ENCODE peak calls at places on chromosomes 2 and 18, in seven cellular contexts. O, G, K, M, D, X and S are unnamed samples.

GRCh38 chr2:120418174-120418787 is 72.3 kb downstream of the INHBB start:
- DNase-seq in O (no peak), G (no peak), K (peak), M (no peak), D (no peak), X (no peak), S (no peak)

GRCh38 chr2:149094217-149095015 is 55.9 kb downstream of the LYPD6B start:
- DNase-seq in O (no peak), G (no peak), K (no peak), M (no peak), D (no peak), X (peak), S (no peak)

GRCh38 chr2:226474131-226474530 is 325.5 kb downstream of the IRS1 start:
- DNase-seq in O (no peak), G (no peak), K (no peak), M (no peak), D (no peak), X (no peak), S (no peak)

GRCh38 chr2:146214394-146214929 is 1630.4 kb upstream of the ACVR2A start:
- DNase-seq in O (no peak), G (no peak), K (no peak), M (no peak), D (no peak), X (no peak), S (no peak)

GRCh38 chr18:47415888-47416287 is 164.4 kb upstream of the SKOR2 start:
- DNase-seq in O (no peak), G (no peak), K (no peak), M (no peak), D (no peak), X (no peak), S (no peak)

GRCh38 chr2:105574796-105575344 is 169.8 kb upstream of the NCK2 start:
- DNase-seq in O (no peak), G (no peak), K (no peak), M (no peak), D (no peak), X (no peak), S (no peak)

GRCh38 chr2:172339431-172340010 is 87.9 kb upstream of the ITGA6 start:
- DNase-seq in O (no peak), G (no peak), K (no peak), M (no peak), D (no peak), X (no peak), S (no peak)

GRCh38 chr2:230643576-230644291 is 68.9 kb upstream of the CAB39 start:
- DNase-seq in O (no peak), G (peak), K (peak), M (peak), D (peak), X (no peak), S (no peak)

GRCh38 chr2:25286723-25287483 is 54.8 kb downstream of the DNMT3A start:
- DNase-seq in O (no peak), G (peak), K (no peak), M (no peak), D (no peak), X (no peak), S (no peak)

GRCh38 chr2:234559609-234560008 is 62.7 kb upstream of the ARL4C start:
- DNase-seq in O (no peak), G (no peak), K (no peak), M (no peak), D (no peak), X (no peak), S (no peak)

GRCh38 chr2:28676153-28676835 is 75.3 kb upstream of the PPP1CB start:
- DNase-seq in O (no peak), G (no peak), K (no peak), M (no peak), D (no peak), X (no peak), S (no peak)

GRCh38 chr18:468841-469796 is 31.4 kb downstream of the COLEC12 start:
- DNase-seq in O (no peak), G (no peak), K (no peak), M (no peak), D (peak), X (no peak), S (no peak)

GRCh38 chr2:201779996-201780673 is 598 bp downstream of the ALS2 start:
- DNase-seq in O (no peak), G (no peak), K (no peak), M (no peak), D (peak), X (no peak), S (no peak)

GRCh38 chr2:212711851-212712250 is 173.2 kb upstream of the ERBB4 start:
- DNase-seq in O (no peak), G (no peak), K (no peak), M (no peak), D (no peak), X (peak), S (no peak)

GRCh38 chr2:224221455-224221913 is 180.4 kb downstream of the FAM124B start:
- DNase-seq in O (no peak), G (no peak), K (no peak), M (no peak), D (no peak), X (peak), S (no peak)

GRCh38 chr18:48007955-48008701 is 77.7 kb upstream of the SMAD2 start:
- DNase-seq in O (peak), G (peak), K (peak), M (peak), D (no peak), X (no peak), S (no peak)

GRCh38 chr2:28649481-28650260 is 102.0 kb upstream of the PPP1CB start:
- DNase-seq in O (no peak), G (peak), K (no peak), M (no peak), D (no peak), X (no peak), S (no peak)

GRCh38 chr2:156430978-156431358 is 5.2 kb upstream of the GPD2 start:
- DNase-seq in O (no peak), G (peak), K (no peak), M (no peak), D (no peak), X (no peak), S (peak)

GRCh38 chr2:54773838-54774237 is 50.4 kb downstream of the EML6 start:
- DNase-seq in O (no peak), G (no peak), K (no peak), M (no peak), D (no peak), X (no peak), S (no peak)

GRCh38 chr2:74291891-74292621 is 51.2 kb downstream of the SLC4A5 start:
- DNase-seq in O (no peak), G (no peak), K (no peak), M (no peak), D (no peak), X (no peak), S (no peak)

GRCh38 chr2:119704670-119705120 is 25.7 kb downstream of the TMEM177 start:
- DNase-seq in O (no peak), G (peak), K (no peak), M (no peak), D (no peak), X (no peak), S (no peak)

GRCh38 chr2:10225291-10226031 is 77.2 kb upstream of the HPCAL1 start:
- DNase-seq in O (no peak), G (no peak), K (peak), M (no peak), D (no peak), X (no peak), S (no peak)

GRCh38 chr2:143878131-143878530 is 641.8 kb downstream of the ZEB2 start:
- DNase-seq in O (no peak), G (no peak), K (no peak), M (no peak), D (no peak), X (no peak), S (no peak)

GRCh38 chr2:215435809-215436704 is at the start of gene FN1:
- DNase-seq in O (peak), G (peak), K (peak), M (peak), D (no peak), X (peak), S (no peak)

GRCh38 chr2:28101123-28101522 is 210.6 kb downstream of the BABAM2 start:
- DNase-seq in O (no peak), G (no peak), K (no peak), M (no peak), D (no peak), X (no peak), S (no peak)

GRCh38 chr2:28639836-28640235 is 111.8 kb upstream of the PPP1CB start:
- DNase-seq in O (no peak), G (peak), K (peak), M (no peak), D (no peak), X (no peak), S (no peak)

GRCh38 chr2:141001750-141002149 is 1129.1 kb downstream of the LRP1B start:
- DNase-seq in O (no peak), G (no peak), K (no peak), M (no peak), D (no peak), X (no peak), S (no peak)

GRCh38 chr2:220275454-220275853 is 648.0 kb downstream of the SLC4A3 start:
- DNase-seq in O (no peak), G (no peak), K (no peak), M (no peak), D (no peak), X (no peak), S (no peak)

GRCh38 chr2:217954971-217955740 is 47.6 kb downstream of the TNS1 start:
- DNase-seq in O (no peak), G (no peak), K (peak), M (no peak), D (no peak), X (no peak), S (no peak)

GRCh38 chr2:33848486-33848885 is 249.4 kb upstream of the FAM98A start:
- DNase-seq in O (no peak), G (no peak), K (no peak), M (no peak), D (no peak), X (peak), S (no peak)

DNA sequence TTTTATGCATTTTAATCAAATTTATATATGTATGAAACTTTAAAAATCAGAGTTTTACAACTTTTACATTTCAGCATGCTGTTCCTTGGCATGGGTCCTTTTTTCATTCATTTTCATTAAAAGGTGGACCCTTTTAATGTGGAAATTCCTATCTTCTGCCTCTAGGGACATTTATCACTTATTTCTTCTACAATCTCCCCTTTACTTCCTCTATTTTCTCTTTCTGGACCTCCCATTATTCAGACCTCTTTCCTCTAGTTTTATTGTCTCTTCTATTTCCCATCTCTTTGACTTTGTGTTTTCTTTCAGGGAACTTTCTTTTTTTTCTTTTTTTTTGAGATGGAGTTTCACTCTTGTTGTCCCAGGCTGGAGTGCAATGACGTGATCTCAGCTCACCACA is 5.7 kb downstream of the PROC start:
- DNase-seq in O (no peak), G (no peak), K (no peak), M (no peak), D (no peak), X (no peak), S (no peak)
- H3K4me3 ChIP-seq in O (no peak), G (no peak), K (peak), M (no peak), D (no peak), X (no peak), S (no peak)

GRCh38 chr2:70905443-70905842 is 30.3 kb upstream of the ATP6V1B1 start:
- DNase-seq in O (no peak), G (no peak), K (no peak), M (no peak), D (no peak), X (no peak), S (no peak)

GRCh38 chr2:70904371-70905216 is 31.1 kb upstream of the ATP6V1B1 start:
- DNase-seq in O (no peak), G (no peak), K (no peak), M (no peak), D (no peak), X (no peak), S (no peak)

GRCh38 chr2:70906022-70906421 is 29.7 kb upstream of the ATP6V1B1 start:
- DNase-seq in O (no peak), G (no peak), K (peak), M (no peak), D (no peak), X (no peak), S (no peak)

GRCh38 chr2:70906439-70907018 is 29.2 kb upstream of the ATP6V1B1 start:
- DNase-seq in O (no peak), G (no peak), K (peak), M (no peak), D (no peak), X (no peak), S (no peak)

GRCh38 chr2:70907130-70907756 is 28.5 kb upstream of the ATP6V1B1 start:
- DNase-seq in O (no peak), G (no peak), K (peak), M (no peak), D (no peak), X (no peak), S (no peak)
- H3K4me3 ChIP-seq in O (no peak), G (no peak), K (no peak), M (no peak), D (no peak), X (no peak), S (no peak)

GRCh38 chr2:208713066-208713465 is 306.5 kb downstream of the PTH2R start:
- DNase-seq in O (no peak), G (no peak), K (no peak), M (no peak), D (no peak), X (no peak), S (no peak)

GRCh38 chr2:208711598-208711997 is 305.0 kb downstream of the PTH2R start:
- DNase-seq in O (no peak), G (no peak), K (no peak), M (no peak), D (no peak), X (no peak), S (no peak)
- H3K4me3 ChIP-seq in O (no peak), G (no peak), K (no peak), M (no peak), D (no peak), X (no peak), S (no peak)

DNA sequence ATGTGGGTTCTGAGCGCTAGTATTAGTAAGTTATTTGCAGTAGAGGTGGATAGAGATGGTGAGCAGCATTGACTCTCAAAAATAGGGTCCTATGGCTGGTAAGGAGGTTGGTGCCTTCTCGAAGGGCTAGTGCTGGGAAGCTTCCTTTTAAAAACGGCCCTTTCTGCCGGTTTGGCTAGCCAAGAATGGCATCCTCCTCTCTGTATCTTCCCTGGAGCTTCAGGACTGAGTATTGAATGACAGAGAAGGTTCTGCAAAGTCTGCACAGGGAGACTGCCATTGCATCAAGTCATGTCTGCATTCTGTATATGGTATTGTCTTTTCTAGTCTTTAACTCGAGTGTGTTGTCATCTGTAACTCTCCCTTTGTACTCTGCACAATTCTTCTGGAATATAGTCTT is 1.0 kb downstream of the LDLRAD4 start:
- DNase-seq in O (no peak), G (no peak), K (no peak), M (no peak), D (no peak), X (no peak), S (no peak)
- H3K4me3 ChIP-seq in O (no peak), G (no peak), K (peak), M (no peak), D (no peak), X (no peak), S (no peak)

GRCh38 chr2:65039640-65040039 is 16.6 kb upstream of the CEP68 start:
- DNase-seq in O (no peak), G (no peak), K (no peak), M (no peak), D (no peak), X (no peak), S (no peak)

GRCh38 chr2:65044097-65044735 is 12.0 kb upstream of the CEP68 start:
- DNase-seq in O (no peak), G (no peak), K (no peak), M (no peak), D (no peak), X (no peak), S (no peak)

GRCh38 chr2:65043001-65043400 is 13.2 kb upstream of the CEP68 start:
- DNase-seq in O (no peak), G (no peak), K (no peak), M (no peak), D (no peak), X (no peak), S (no peak)

GRCh38 chr2:65037178-65037577 is 19.0 kb upstream of the CEP68 start:
- DNase-seq in O (no peak), G (no peak), K (no peak), M (no peak), D (no peak), X (no peak), S (no peak)

DNA sequence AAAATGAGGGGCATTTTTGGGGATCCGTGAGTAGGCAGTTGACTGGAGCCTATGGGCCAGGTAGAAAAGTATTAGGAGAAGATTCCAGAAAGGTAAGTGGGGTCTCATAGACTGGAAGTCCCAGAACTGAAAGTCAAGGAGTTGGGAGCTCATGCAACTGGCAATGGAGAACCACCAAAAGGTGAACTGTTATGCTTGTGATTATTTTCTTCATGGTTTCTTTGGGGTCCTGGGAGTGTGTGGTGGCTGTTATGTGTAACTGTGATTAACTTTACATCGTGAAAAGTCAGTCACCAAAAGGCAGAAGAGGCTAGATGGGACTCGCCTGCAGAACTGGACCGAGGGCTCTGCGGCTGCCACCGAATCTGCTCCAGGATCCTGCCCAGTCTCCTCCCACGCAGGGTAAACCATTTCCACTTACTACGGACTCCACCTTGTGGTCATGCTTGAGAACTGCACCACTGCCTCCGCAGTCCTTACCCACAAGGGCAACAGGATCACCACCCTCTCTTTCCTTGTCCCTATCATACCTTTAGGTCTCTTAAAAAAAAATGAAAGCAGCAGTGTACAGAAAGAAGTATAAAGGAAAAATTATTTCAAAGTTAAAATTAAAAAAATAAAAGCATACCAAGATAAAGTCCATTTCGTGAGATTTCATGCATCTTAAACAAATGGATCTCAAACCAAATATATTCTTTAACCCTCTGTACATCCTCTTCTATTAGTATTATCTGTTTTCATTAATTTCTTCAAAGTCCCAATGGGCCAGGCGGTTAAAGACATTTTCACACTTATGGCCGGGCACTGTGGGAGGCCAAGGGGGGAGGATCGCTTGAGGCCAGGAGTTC is 15.6 kb upstream of the CEP68 start:
- DNase-seq in O (peak), G (peak), K (peak), M (peak), D (peak), X (no peak), S (no peak)
- H3K4me3 ChIP-seq in O (no peak), G (no peak), K (no peak), M (no peak), D (no peak), X (peak), S (no peak)

GRCh38 chr2:47239119-47239969 is 84.2 kb upstream of the STPG4 start:
- DNase-seq in O (no peak), G (no peak), K (no peak), M (no peak), D (no peak), X (no peak), S (no peak)
- H3K4me3 ChIP-seq in O (no peak), G (no peak), K (no peak), M (no peak), D (no peak), X (no peak), S (no peak)

GRCh38 chr2:38074047-38074774 is 1.7 kb downstream of the CYP1B1 start:
- DNase-seq in O (no peak), G (no peak), K (no peak), M (no peak), D (no peak), X (no peak), S (no peak)

GRCh38 chr2:38076250-38076709 is 329 bp upstream of the CYP1B1 start:
- DNase-seq in O (no peak), G (peak), K (peak), M (peak), D (no peak), X (no peak), S (no peak)

GRCh38 chr2:38075436-38076249 is at the start of gene CYP1B1:
- DNase-seq in O (no peak), G (no peak), K (no peak), M (peak), D (no peak), X (no peak), S (no peak)

GRCh38 chr2:38074775-38075435 is 1.0 kb downstream of the CYP1B1 start:
- DNase-seq in O (no peak), G (no peak), K (no peak), M (no peak), D (no peak), X (no peak), S (no peak)

DNA sequence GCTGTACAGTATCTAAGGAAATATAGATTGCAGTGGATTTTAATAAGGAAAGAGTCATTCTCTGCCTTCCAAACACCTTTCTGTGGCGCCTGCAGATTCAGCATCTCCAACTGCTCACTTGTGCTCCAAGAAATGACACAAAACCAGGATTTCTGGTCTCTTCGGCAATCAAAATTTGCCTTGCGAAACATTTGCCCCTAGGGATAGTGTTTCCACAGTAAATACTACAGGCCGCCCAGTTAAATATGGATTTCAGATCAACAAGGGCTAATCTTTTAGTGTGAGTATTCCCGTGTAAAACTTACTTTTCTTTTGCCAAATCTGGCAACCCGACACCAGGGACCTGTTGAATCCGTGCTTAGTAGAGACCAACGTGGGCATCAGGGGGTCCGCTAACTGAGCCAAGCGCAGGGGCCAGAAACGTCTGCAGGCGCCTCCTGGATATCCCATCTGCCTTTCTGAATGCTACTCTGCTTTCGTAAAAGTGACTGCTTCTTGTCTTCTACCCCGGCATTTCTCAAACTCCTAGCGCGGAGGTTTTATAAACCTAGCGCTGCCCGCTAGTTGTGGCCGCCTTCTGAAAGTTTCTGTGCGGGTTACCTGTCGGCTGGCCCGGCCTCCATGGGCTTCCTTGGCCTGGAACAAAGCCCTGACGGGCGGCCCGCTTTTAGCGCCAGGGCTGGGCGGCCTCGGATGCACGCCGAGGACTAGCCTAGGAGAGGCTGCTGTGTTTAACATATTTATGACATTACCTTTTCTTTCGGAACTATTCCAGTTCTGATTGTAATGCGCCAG is 2.5 kb downstream of the CYP1B1 start:
- DNase-seq in O (no peak), G (no peak), K (no peak), M (no peak), D (no peak), X (no peak), S (no peak)
- H3K4me3 ChIP-seq in O (no peak), G (no peak), K (peak), M (peak), D (no peak), X (no peak), S (no peak)